ENCODE peak calls at places on chromosomes 11 and 22, in seven cellular contexts. Q is right atrium auricular region; Y is stimulated activated CD8-positive, alpha-beta memory T cell treated with anti-CD3 and anti-CD28 coated beads, Interleukin-15, amount 100 ng/mL, for 4 hours; N is memory B cell; M is Kasumi-1; I is RKO; L is NB4. H is an unnamed sample.

GRCh38 chr11:58334708-58335107 is 24.2 kb downstream of the OR5B17 start:
- DNase-seq in Q (no peak), Y (no peak), N (no peak), M (no peak), I (peak), L (peak), H (peak)

GRCh38 chr11:129894281-129895125 is 875 bp downstream of the NFRKB start:
- DNase-seq in Q (no peak), Y (no peak), N (no peak), M (peak), I (peak), L (peak), H (peak)

GRCh38 chr11:81237139-81237538 is 1496.5 kb downstream of the FAM181B start:
- DNase-seq in Q (no peak), Y (no peak), N (no peak), M (peak), I (peak), L (peak), H (peak)

GRCh38 chr22:36862251-36863242 is 1.7 kb downstream of the NCF4 start:
- DNase-seq in Q (no peak), Y (no peak), N (no peak), M (peak), I (no peak), L (peak), H (no peak)

GRCh38 chr22:42642801-42643631 is 2.6 kb upstream of the ATP5MGL start:
- DNase-seq in Q (no peak), Y (no peak), N (no peak), M (peak), I (no peak), L (peak), H (no peak)

GRCh38 chr22:19522190-19522880 is 1.9 kb downstream of the CLDN5 start:
- DNase-seq in Q (no peak), Y (no peak), N (no peak), M (no peak), I (no peak), L (no peak), H (no peak)

GRCh38 chr11:73390601-73391565 is 14.7 kb downstream of the RELT start:
- DNase-seq in Q (no peak), Y (no peak), N (no peak), M (no peak), I (no peak), L (no peak), H (no peak)

GRCh38 chr11:107473797-107474196 is 16.2 kb upstream of the CWF19L2 start:
- DNase-seq in Q (no peak), Y (no peak), N (no peak), M (no peak), I (no peak), L (no peak), H (no peak)

GRCh38 chr11:73578786-73579185 is 19.1 kb downstream of the FAM168A start:
- DNase-seq in Q (no peak), Y (no peak), N (no peak), M (peak), I (no peak), L (peak), H (no peak)

GRCh38 chr11:132119573-132119972 is 749.2 kb downstream of the NTM start:
- DNase-seq in Q (no peak), Y (no peak), N (no peak), M (no peak), I (no peak), L (no peak), H (no peak)

GRCh38 chr22:29000641-29001040 is 61.0 kb downstream of the C22orf31 start:
- DNase-seq in Q (no peak), Y (no peak), N (no peak), M (no peak), I (no peak), L (no peak), H (no peak)

GRCh38 chr11:8034604-8035224 is 46.3 kb upstream of the TUB start:
- DNase-seq in Q (peak), Y (no peak), N (no peak), M (no peak), I (no peak), L (no peak), H (no peak)

GRCh38 chr22:47066616-47066905 is 304.1 kb downstream of the TBC1D22A start:
- DNase-seq in Q (no peak), Y (no peak), N (no peak), M (no peak), I (no peak), L (no peak), H (no peak)

GRCh38 chr11:1852885-1853284 is at the start of gene LSP1:
- DNase-seq in Q (no peak), Y (peak), N (peak), M (peak), I (no peak), L (peak), H (no peak)

GRCh38 chr22:26259510-26259909 is 90.2 kb downstream of the SEZ6L start:
- DNase-seq in Q (no peak), Y (no peak), N (no peak), M (peak), I (peak), L (peak), H (peak)

H was measured in astrocyte of the spinal cord.